ENCODE peak calls at places on chromosome X, in ten cellular contexts. Q is cardiac muscle cell, Y is HCT116, J is psoas muscle, C is Peyer's patch, O is WERI-Rb-1, G is left ventricle myocardium inferior, H is endodermal cell, A is heart right ventricle, M is MM.1S. F is an unnamed sample.

GRCh38 chrX:781216-782211 is 150.9 kb downstream of the SHOX start:
- DNase-seq in J (no peak), C (no peak), G (no peak), M (no peak), Q (no peak), O (no peak), H (no peak), Y (no peak), A (no peak), F (no peak)

GRCh38 chrX:20265726-20266681 is 705 bp downstream of the RPS6KA3 start:
- DNase-seq in J (peak), Y (no peak), G (peak), M (peak), A (peak), H (peak), Q (no peak), O (peak), C (peak), F (peak)

GRCh38 chrX:23389196-23389792 is 54.6 kb downstream of the PTCHD1 start:
- DNase-seq in O (no peak), M (no peak), G (no peak), C (no peak), H (peak), J (no peak), Q (no peak), A (no peak), Y (no peak), F (no peak)

GRCh38 chrX:101416691-101417090 is 8.7 kb downstream of the HNRNPH2 start:
- DNase-seq in O (no peak), A (no peak), J (no peak), C (no peak), Q (no peak), Y (no peak), M (no peak), G (no peak), H (no peak), F (no peak)

GRCh38 chrX:68113837-68114572 is 319.3 kb downstream of the OPHN1 start:
- DNase-seq in Y (no peak), M (no peak), C (no peak), H (no peak), Q (no peak), O (no peak), J (no peak), A (no peak), G (no peak), F (no peak)

GRCh38 chrX:44435047-44435446 is 91.6 kb upstream of the EFHC2 start:
- DNase-seq in Q (no peak), H (no peak), M (no peak), Y (no peak), J (no peak), A (no peak), O (no peak), C (no peak), G (no peak), F (no peak)

GRCh38 chrX:70922776-70923473 is 8.0 kb downstream of the SLC7A3 start:
- DNase-seq in G (no peak), Y (no peak), A (no peak), M (no peak), C (no peak), H (no peak), Q (no peak), J (no peak), O (no peak), F (no peak)

GRCh38 chrX:111490683-111491082 is 20.8 kb upstream of the SERTM2 start:
- DNase-seq in Y (no peak), A (no peak), Q (no peak), O (no peak), H (no peak), C (no peak), J (no peak), M (no peak), G (no peak), F (no peak)

GRCh38 chrX:136464589-136464988 is 23.2 kb upstream of the BRS3 start:
- DNase-seq in M (no peak), A (no peak), O (no peak), Y (no peak), H (no peak), J (no peak), Q (no peak), C (no peak), G (no peak), F (no peak)

DNA sequence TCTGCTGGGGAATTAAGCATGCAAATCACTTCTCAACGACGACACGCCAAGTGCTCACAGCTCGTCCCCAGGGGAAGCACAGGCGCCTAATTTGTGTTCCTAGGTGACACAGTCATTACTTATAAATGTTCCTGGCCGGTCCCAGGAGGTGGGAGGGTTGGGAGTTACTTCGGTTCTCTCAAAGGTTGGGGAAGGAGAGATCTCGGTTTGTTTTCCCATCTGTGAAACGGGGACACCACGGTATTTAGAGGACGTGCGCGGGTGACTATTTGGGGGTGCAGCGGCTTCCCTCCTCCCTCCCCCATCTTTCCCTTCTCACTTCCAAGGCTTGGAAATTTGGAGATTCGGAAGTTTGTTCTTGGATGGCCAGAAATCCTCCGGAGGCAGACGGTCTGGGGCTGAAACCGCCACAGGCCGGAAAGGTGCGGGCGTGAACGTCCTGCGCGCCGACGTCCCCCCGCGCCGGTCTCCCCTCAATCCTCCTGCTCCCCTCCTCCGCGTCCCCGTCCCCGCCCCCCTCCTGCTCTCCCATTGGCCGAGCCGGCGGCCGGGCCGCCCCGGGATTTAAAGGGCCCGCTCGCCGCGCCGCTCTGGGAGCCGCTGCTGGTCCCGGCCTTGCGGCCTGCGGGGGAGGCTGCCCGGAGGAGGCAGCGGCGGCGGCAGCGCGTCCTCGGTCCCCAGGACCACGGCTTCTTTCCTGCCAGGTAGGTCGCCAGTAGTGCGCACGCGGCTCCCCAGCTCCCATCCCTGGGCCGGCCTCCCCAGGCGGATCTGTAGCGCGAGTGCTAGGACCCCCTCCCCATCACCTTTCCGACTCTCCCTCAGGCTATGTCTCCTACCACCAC is at the start of gene PORCN:
- DNase-seq in A (peak), J (peak), C (peak), M (peak), G (peak), H (peak), O (peak), Q (peak), Y (no peak), F (peak)
- H3K27ac ChIP-seq in A (peak), J (peak), C (peak), M (peak), G (peak), H (no peak), O (peak), Q (no peak), Y (peak), F (peak)

GRCh38 chrX:40173662-40174593 is 76.2 kb upstream of the BCOR start:
- DNase-seq in O (peak), C (peak), M (peak), A (peak), Y (peak), J (peak), Q (peak), H (peak), G (no peak), F (peak)
- H3K27ac ChIP-seq in O (peak), C (peak), M (peak), A (peak), Y (peak), J (peak), Q (peak), H (no peak), G (peak), F (peak)

GRCh38 chrX:45710081-45710801 is 509.6 kb upstream of the DIPK2B start:
- DNase-seq in M (no peak), H (no peak), C (no peak), O (no peak), A (no peak), G (no peak), Q (peak), J (no peak), Y (peak), F (no peak)
- H3K27ac ChIP-seq in M (no peak), H (no peak), C (no peak), O (no peak), A (no peak), G (no peak), Q (no peak), J (no peak), Y (peak), F (no peak)

GRCh38 chrX:13808865-13809264 is 8.0 kb downstream of the GPM6B start:
- DNase-seq in C (no peak), O (no peak), H (no peak), Q (no peak), A (no peak), M (peak), J (no peak), Y (no peak), G (no peak), F (no peak)
- H3K27ac ChIP-seq in C (no peak), O (no peak), H (no peak), Q (no peak), A (no peak), M (peak), J (no peak), Y (no peak), G (no peak), F (no peak)

GRCh38 chrX:11267311-11267910 is 25.8 kb upstream of the AMELX start:
- DNase-seq in A (no peak), Y (no peak), Q (peak), O (no peak), G (no peak), C (no peak), H (no peak), J (no peak), M (no peak), F (no peak)
- H3K27ac ChIP-seq in A (no peak), Y (no peak), Q (no peak), O (no peak), G (peak), C (no peak), H (no peak), J (no peak), M (no peak), F (no peak)